ENCODE peak calls at places on chromosomes 2 and 18, in six cellular contexts. One of them, this sample, is unnamed.

GRCh38 chr2:130790808-130791616 is 35.7 kb downstream of the AMER3 start:
- DNase-seq in brain microvascular endothelial cell: no peak
- DNase-seq in lung: no peak
- DNase-seq in NAMALWA: no peak
- DNase-seq in D341Med: no peak
- DNase-seq in stomach: no peak
- DNase-seq in this sample: no peak

GRCh38 chr2:44928660-44929471 is 12.6 kb upstream of the SIX3 start:
- DNase-seq in brain microvascular endothelial cell: no peak
- DNase-seq in lung: no peak
- DNase-seq in NAMALWA: no peak
- DNase-seq in D341Med: no peak
- DNase-seq in stomach: no peak
- DNase-seq in this sample: no peak

GRCh38 chr2:221447310-221447709 is 124.8 kb downstream of the EPHA4 start:
- DNase-seq in brain microvascular endothelial cell: peak; percentile 50
- DNase-seq in lung: no peak
- DNase-seq in NAMALWA: no peak
- DNase-seq in D341Med: no peak
- DNase-seq in stomach: no peak
- DNase-seq in this sample: no peak

GRCh38 chr2:147405651-147406050 is 439.2 kb upstream of the ACVR2A start:
- DNase-seq in brain microvascular endothelial cell: no peak
- DNase-seq in lung: no peak
- DNase-seq in NAMALWA: no peak
- DNase-seq in D341Med: no peak
- DNase-seq in stomach: no peak
- DNase-seq in this sample: no peak

GRCh38 chr2:168686485-168687191 is 115.8 kb upstream of the NOSTRIN start:
- DNase-seq in brain microvascular endothelial cell: peak; percentile 60
- DNase-seq in lung: no peak
- DNase-seq in NAMALWA: no peak
- DNase-seq in D341Med: no peak
- DNase-seq in stomach: no peak
- DNase-seq in this sample: no peak

GRCh38 chr2:203279288-203279687 is 40.5 kb downstream of the CYP20A1 start:
- DNase-seq in brain microvascular endothelial cell: no peak
- DNase-seq in lung: no peak
- DNase-seq in NAMALWA: no peak
- DNase-seq in D341Med: no peak
- DNase-seq in stomach: no peak
- DNase-seq in this sample: no peak

GRCh38 chr2:73295751-73296400 is 2.5 kb upstream of the EGR4 start:
- DNase-seq in brain microvascular endothelial cell: no peak
- DNase-seq in lung: no peak
- DNase-seq in NAMALWA: no peak
- DNase-seq in D341Med: no peak
- DNase-seq in stomach: no peak
- DNase-seq in this sample: no peak

GRCh38 chr2:29314816-29315571 is 199.8 kb downstream of the CLIP4 start:
- DNase-seq in brain microvascular endothelial cell: peak; percentile 40
- DNase-seq in lung: peak; percentile 32
- DNase-seq in NAMALWA: peak; percentile 66
- DNase-seq in D341Med: no peak
- DNase-seq in stomach: peak; percentile 55
- DNase-seq in this sample: no peak

GRCh38 chr2:209940923-209941322 is 61.5 kb upstream of the RPE start:
- DNase-seq in brain microvascular endothelial cell: no peak
- DNase-seq in lung: no peak
- DNase-seq in NAMALWA: no peak
- DNase-seq in D341Med: no peak
- DNase-seq in stomach: no peak
- DNase-seq in this sample: no peak

GRCh38 chr2:229733606-229734205 is 19.4 kb upstream of the DNER start:
- DNase-seq in brain microvascular endothelial cell: no peak
- DNase-seq in lung: no peak
- DNase-seq in NAMALWA: no peak
- DNase-seq in D341Med: no peak
- DNase-seq in stomach: no peak
- DNase-seq in this sample: no peak

GRCh38 chr2:120736955-120737801 is 1.5 kb downstream of the GLI2 start:
- DNase-seq in brain microvascular endothelial cell: peak; percentile 81
- DNase-seq in lung: peak; percentile 30
- DNase-seq in NAMALWA: no peak
- DNase-seq in D341Med: peak; percentile 45
- DNase-seq in stomach: peak; percentile 34
- DNase-seq in this sample: no peak

GRCh38 chr18:48848641-48849143 is 102.1 kb downstream of the SMAD7 start:
- DNase-seq in brain microvascular endothelial cell: no peak
- DNase-seq in lung: no peak
- DNase-seq in NAMALWA: no peak
- DNase-seq in D341Med: no peak
- DNase-seq in stomach: no peak
- DNase-seq in this sample: no peak

GRCh38 chr2:65856928-65857327 is 424.5 kb upstream of the SPRED2 start:
- DNase-seq in brain microvascular endothelial cell: no peak
- DNase-seq in lung: no peak
- DNase-seq in NAMALWA: no peak
- DNase-seq in D341Med: no peak
- DNase-seq in stomach: no peak
- DNase-seq in this sample: no peak

GRCh38 chr2:174762464-174762863 is 1.8 kb downstream of the CHRNA1 start:
- DNase-seq in brain microvascular endothelial cell: no peak
- DNase-seq in lung: no peak
- DNase-seq in NAMALWA: no peak
- DNase-seq in D341Med: no peak
- DNase-seq in stomach: no peak
- DNase-seq in this sample: no peak

GRCh38 chr2:37895135-37895534 is 30.0 kb upstream of the RMDN2 start:
- DNase-seq in brain microvascular endothelial cell: no peak
- DNase-seq in lung: no peak
- DNase-seq in NAMALWA: no peak
- DNase-seq in D341Med: no peak
- DNase-seq in stomach: no peak
- DNase-seq in this sample: no peak

GRCh38 chr2:190528521-190529001 is 6.0 kb downstream of the NEMP2 start:
- DNase-seq in brain microvascular endothelial cell: no peak
- DNase-seq in lung: no peak
- DNase-seq in NAMALWA: no peak
- DNase-seq in D341Med: no peak
- DNase-seq in stomach: no peak
- DNase-seq in this sample: no peak

GRCh38 chr2:10006248-10007147 is 36.9 kb upstream of the KLF11 start:
- DNase-seq in brain microvascular endothelial cell: no peak
- DNase-seq in lung: no peak
- DNase-seq in NAMALWA: no peak
- DNase-seq in D341Med: no peak
- DNase-seq in stomach: peak; percentile 87
- DNase-seq in this sample: no peak

GRCh38 chr2:208266641-208267335 is 733 bp downstream of the PIKFYVE start:
- DNase-seq in brain microvascular endothelial cell: no peak
- DNase-seq in lung: no peak
- DNase-seq in NAMALWA: no peak
- DNase-seq in D341Med: no peak
- DNase-seq in stomach: no peak
- DNase-seq in this sample: no peak

GRCh38 chr2:8993902-8994278 is 9.6 kb downstream of the MBOAT2 start:
- DNase-seq in brain microvascular endothelial cell: no peak
- DNase-seq in lung: no peak
- DNase-seq in NAMALWA: no peak
- DNase-seq in D341Med: no peak
- DNase-seq in stomach: no peak
- DNase-seq in this sample: no peak

GRCh38 chr18:7117390-7118355 is at the start of gene LAMA1:
- DNase-seq in brain microvascular endothelial cell: no peak
- DNase-seq in lung: no peak
- DNase-seq in NAMALWA: no peak
- DNase-seq in D341Med: peak; percentile 76
- DNase-seq in stomach: no peak
- DNase-seq in this sample: no peak

GRCh38 chr2:6824962-6825361 is 40.7 kb downstream of the CMPK2 start:
- DNase-seq in brain microvascular endothelial cell: peak; percentile 38
- DNase-seq in lung: no peak
- DNase-seq in NAMALWA: no peak
- DNase-seq in D341Med: no peak
- DNase-seq in stomach: no peak
- DNase-seq in this sample: no peak

GRCh38 chr2:118614856-118615255 is 232.6 kb downstream of the EN1 start:
- DNase-seq in brain microvascular endothelial cell: peak; percentile 2
- DNase-seq in lung: no peak
- DNase-seq in NAMALWA: no peak
- DNase-seq in D341Med: no peak
- DNase-seq in stomach: no peak
- DNase-seq in this sample: no peak

GRCh38 chr18:54100920-54101319 is 123.5 kb downstream of the MBD2 start:
- DNase-seq in brain microvascular endothelial cell: peak; percentile 6
- DNase-seq in lung: no peak
- DNase-seq in NAMALWA: no peak
- DNase-seq in D341Med: no peak
- DNase-seq in stomach: no peak
- DNase-seq in this sample: peak; percentile 81

GRCh38 chr2:66526171-66526570 is 91.2 kb downstream of the MEIS1 start:
- DNase-seq in brain microvascular endothelial cell: no peak
- DNase-seq in lung: no peak
- DNase-seq in NAMALWA: no peak
- DNase-seq in D341Med: no peak
- DNase-seq in stomach: no peak
- DNase-seq in this sample: no peak

GRCh38 chr2:16153754-16154035 is 213.3 kb downstream of the MYCN start:
- DNase-seq in brain microvascular endothelial cell: no peak
- DNase-seq in lung: no peak
- DNase-seq in NAMALWA: no peak
- DNase-seq in D341Med: no peak
- DNase-seq in stomach: no peak
- DNase-seq in this sample: no peak

GRCh38 chr18:58998421-58999203 is 133.9 kb downstream of the ZNF532 start:
- DNase-seq in brain microvascular endothelial cell: peak; percentile 68
- DNase-seq in lung: peak; percentile 42
- DNase-seq in NAMALWA: no peak
- DNase-seq in D341Med: no peak
- DNase-seq in stomach: no peak
- DNase-seq in this sample: no peak

GRCh38 chr2:197822333-197822732 is 17.9 kb downstream of the PLCL1 start:
- DNase-seq in brain microvascular endothelial cell: no peak
- DNase-seq in lung: no peak
- DNase-seq in NAMALWA: no peak
- DNase-seq in D341Med: no peak
- DNase-seq in stomach: no peak
- DNase-seq in this sample: no peak

GRCh38 chr2:217835931-217836881 is 166.6 kb downstream of the TNS1 start:
- DNase-seq in brain microvascular endothelial cell: peak; percentile 70
- DNase-seq in lung: no peak
- DNase-seq in NAMALWA: no peak
- DNase-seq in D341Med: no peak
- DNase-seq in stomach: no peak
- DNase-seq in this sample: no peak

GRCh38 chr2:27735263-27735904 is 36.1 kb upstream of the MRPL33 start:
- DNase-seq in brain microvascular endothelial cell: peak; percentile 18
- DNase-seq in lung: peak; percentile 78
- DNase-seq in NAMALWA: no peak
- DNase-seq in D341Med: no peak
- DNase-seq in stomach: peak; percentile 79
- DNase-seq in this sample: no peak

GRCh38 chr18:662197-662596 is 4.7 kb downstream of the TYMS start:
- DNase-seq in brain microvascular endothelial cell: no peak
- DNase-seq in lung: no peak
- DNase-seq in NAMALWA: no peak
- DNase-seq in D341Med: no peak
- DNase-seq in stomach: no peak
- DNase-seq in this sample: no peak

GRCh38 chr2:113211226-113212105 is 37.7 kb downstream of the PSD4 start:
- DNase-seq in brain microvascular endothelial cell: no peak
- DNase-seq in lung: no peak
- DNase-seq in NAMALWA: no peak
- DNase-seq in D341Med: no peak
- DNase-seq in stomach: no peak
- DNase-seq in this sample: no peak

GRCh38 chr2:224890407-224890806 is 151.9 kb downstream of the DOCK10 start:
- DNase-seq in brain microvascular endothelial cell: peak; percentile 20
- DNase-seq in lung: no peak
- DNase-seq in NAMALWA: no peak
- DNase-seq in D341Med: no peak
- DNase-seq in stomach: no peak
- DNase-seq in this sample: no peak

GRCh38 chr2:25305809-25306208 is 35.9 kb downstream of the DNMT3A start:
- DNase-seq in brain microvascular endothelial cell: no peak
- DNase-seq in lung: no peak
- DNase-seq in NAMALWA: no peak
- DNase-seq in D341Med: peak; percentile 83
- DNase-seq in stomach: no peak
- DNase-seq in this sample: peak; percentile 97

This sample was measured in NCI-H524 treated with DMSO at 0.1 percent for 48 hours.